ENCODE peak calls at places on chromosomes 16 and 17, in eight cellular contexts. S, Z, W, E, I, A, L and P are unnamed samples.

GRCh38 chr16:13236308-13236707 is 334.9 kb downstream of the SHISA9 start:
- DNase-seq in S (no peak), Z (no peak), W (no peak), E (no peak), I (no peak), A (no peak), L (no peak), P (no peak)

GRCh38 chr17:45155029-45155428 is 6.6 kb upstream of the HEXIM2 start:
- DNase-seq in S (no peak), Z (no peak), W (no peak), E (no peak), I (no peak), A (no peak), L (no peak), P (no peak)

GRCh38 chr17:75785016-75785769 is 587 bp downstream of the UNK start:
- DNase-seq in S (no peak), Z (peak; percentile 96), W (peak; percentile 95), E (peak; percentile 93), I (no peak), A (peak; percentile 87), L (peak; percentile 82), P (peak; percentile 94)

GRCh38 chr17:16261049-16261448 is 44.0 kb downstream of the PIGL start:
- DNase-seq in S (no peak), Z (no peak), W (no peak), E (no peak), I (no peak), A (no peak), L (no peak), P (no peak)

GRCh38 chr16:9695152-9695551 is 487.1 kb downstream of the GRIN2A start:
- DNase-seq in S (no peak), Z (no peak), W (no peak), E (no peak), I (no peak), A (no peak), L (no peak), P (no peak)

GRCh38 chr16:49839462-49839825 is 16.5 kb downstream of the ZNF423 start:
- DNase-seq in S (no peak), Z (no peak), W (no peak), E (no peak), I (no peak), A (no peak), L (no peak), P (no peak)

GRCh38 chr17:78131172-78132085 is 858 bp downstream of the TMC8 start:
- DNase-seq in S (peak; percentile 51), Z (peak; percentile 37), W (no peak), E (no peak), I (no peak), A (peak; percentile 43), L (no peak), P (no peak)

GRCh38 chr16:66918803-66919568 is at the start of gene CDH16:
- DNase-seq in S (no peak), Z (no peak), W (no peak), E (peak; percentile 45), I (no peak), A (no peak), L (no peak), P (no peak)

GRCh38 chr16:28923652-28924398 is 1.2 kb downstream of the RABEP2 start:
- DNase-seq in S (no peak), Z (no peak), W (no peak), E (no peak), I (no peak), A (no peak), L (no peak), P (no peak)

GRCh38 chr17:7312432-7313027 is 2.6 kb downstream of the GPS2 start:
- DNase-seq in S (no peak), Z (no peak), W (no peak), E (no peak), I (no peak), A (no peak), L (no peak), P (no peak)

GRCh38 chr16:12613131-12613991 is 190.3 kb downstream of the CPPED1 start:
- DNase-seq in S (no peak), Z (no peak), W (no peak), E (peak; percentile 23), I (no peak), A (peak; percentile 37), L (no peak), P (peak; percentile 65)

GRCh38 chr17:49707246-49707607 is 537 bp downstream of the SLC35B1 start:
- DNase-seq in S (peak; percentile 34), Z (no peak), W (no peak), E (no peak), I (no peak), A (no peak), L (no peak), P (no peak)

GRCh38 chr17:1604831-1605528 is 23.7 kb downstream of the SLC43A2 start:
- DNase-seq in S (no peak), Z (no peak), W (no peak), E (no peak), I (no peak), A (no peak), L (no peak), P (no peak)

GRCh38 chr16:324451-325334 is 27.8 kb downstream of the AXIN1 start:
- DNase-seq in S (peak; percentile 95), Z (no peak), W (no peak), E (peak; percentile 17), I (no peak), A (peak; percentile 24), L (peak; percentile 37), P (peak; percentile 35)

GRCh38 chr17:55527520-55528118 is 16.4 kb upstream of the SMIM36 start:
- DNase-seq in S (no peak), Z (peak; percentile 0), W (peak; percentile 45), E (peak; percentile 28), I (no peak), A (no peak), L (no peak), P (peak; percentile 20)

GRCh38 chr16:22103371-22103890 is 11.1 kb downstream of the VWA3A start:
- DNase-seq in S (no peak), Z (no peak), W (no peak), E (no peak), I (no peak), A (no peak), L (no peak), P (no peak)

GRCh38 chr17:731943-732787 is at the start of gene TLCD3A:
- DNase-seq in S (peak; percentile 43), Z (peak; percentile 55), W (no peak), E (peak; percentile 66), I (peak; percentile 50), A (peak; percentile 52), L (peak; percentile 13), P (no peak)

GRCh38 chr17:40909755-40910154 is 24.7 kb upstream of the KRT20 start:
- DNase-seq in S (no peak), Z (no peak), W (no peak), E (no peak), I (no peak), A (no peak), L (no peak), P (no peak)

GRCh38 chr17:21039839-21040575 is 2.8 kb downstream of the USP22 start:
- DNase-seq in S (peak; percentile 44), Z (no peak), W (peak; percentile 28), E (no peak), I (no peak), A (peak; percentile 24), L (no peak), P (no peak)

GRCh38 chr16:30649725-30650368 is 913 bp upstream of the PRR14 start:
- DNase-seq in S (peak; percentile 38), Z (no peak), W (no peak), E (no peak), I (no peak), A (peak; percentile 31), L (no peak), P (no peak)

GRCh38 chr16:1592446-1592845 is 19.4 kb downstream of the IFT140 start:
- DNase-seq in S (no peak), Z (no peak), W (no peak), E (no peak), I (no peak), A (no peak), L (no peak), P (no peak)

GRCh38 chr17:1351275-1351674 is 48.7 kb downstream of the YWHAE start:
- DNase-seq in S (no peak), Z (no peak), W (no peak), E (no peak), I (no peak), A (no peak), L (no peak), P (no peak)